ENCODE peak calls at places on chromosomes 12 and 14, in nine cellular contexts. T, C, A, L, Z, G, E, K and N are unnamed samples.

GRCh38 chr12:53952871-53953734 is 1.6 kb upstream of the HOXC12 start:
- DNase-seq in A (no peak), L (no peak), G (no peak), T (peak), K (no peak), E (no peak), Z (no peak), C (no peak), N (no peak)

GRCh38 chr12:109191621-109192250 is 75.3 kb downstream of the ACACB start:
- DNase-seq in C (no peak), Z (no peak), A (no peak), T (no peak), K (no peak), E (peak), G (no peak), L (peak), N (no peak)

GRCh38 chr12:78018146-78018910 is 187.6 kb downstream of the NAV3 start:
- DNase-seq in A (no peak), T (no peak), L (peak), G (no peak), C (peak), E (no peak), Z (peak), K (no peak), N (peak)

GRCh38 chr14:96139169-96139568 is 65.5 kb upstream of the BDKRB2 start:
- DNase-seq in Z (no peak), E (no peak), G (no peak), A (no peak), L (no peak), C (no peak), K (no peak), T (no peak), N (no peak)

GRCh38 chr12:28777603-28778365 is 371.3 kb upstream of the FAR2 start:
- DNase-seq in A (no peak), T (no peak), G (no peak), L (no peak), C (no peak), K (no peak), E (no peak), Z (no peak), N (no peak)

GRCh38 chr14:90489916-90490726 is 93.3 kb downstream of the CALM1 start:
- DNase-seq in G (no peak), A (no peak), Z (no peak), T (no peak), C (no peak), L (no peak), K (no peak), E (no peak), N (peak)

GRCh38 chr12:126726481-126727217 is 1540.3 kb upstream of the TMEM132C start:
- DNase-seq in A (no peak), C (no peak), Z (no peak), T (no peak), L (no peak), K (no peak), G (no peak), E (no peak), N (no peak)

GRCh38 chr14:105884808-105885281 is 358.5 kb downstream of the TMEM121 start:
- DNase-seq in A (no peak), K (no peak), G (no peak), C (no peak), E (no peak), T (peak), L (no peak), Z (no peak), N (no peak)

GRCh38 chr14:28300356-28300755 is 466.2 kb upstream of the FOXG1 start:
- DNase-seq in A (no peak), L (no peak), G (no peak), E (no peak), K (no peak), Z (peak), C (no peak), T (no peak), N (no peak)

GRCh38 chr12:57101892-57102695 is 9.1 kb downstream of the STAT6 start:
- DNase-seq in A (no peak), C (no peak), E (no peak), G (no peak), Z (no peak), L (no peak), K (no peak), T (no peak), N (no peak)

GRCh38 chr12:85784096-85784720 is 52.0 kb downstream of the RASSF9 start:
- DNase-seq in T (no peak), E (peak), K (no peak), Z (no peak), L (peak), A (no peak), C (no peak), G (no peak), N (no peak)

GRCh38 chr14:101068293-101068957 is 164.9 kb upstream of the RTL1 start:
- DNase-seq in Z (no peak), C (no peak), L (no peak), G (no peak), E (no peak), A (no peak), K (no peak), T (peak), N (no peak)

GRCh38 chr12:99024191-99024590 is 379.1 kb downstream of the APAF1 start:
- DNase-seq in K (no peak), L (no peak), T (no peak), Z (peak), A (no peak), G (no peak), C (no peak), E (no peak), N (no peak)

GRCh38 chr12:114384746-114385145 is 21.2 kb downstream of the TBX5 start:
- DNase-seq in A (no peak), K (peak), E (no peak), T (no peak), C (no peak), G (no peak), Z (no peak), L (peak), N (peak)

GRCh38 chr12:62372825-62373224 is 93.8 kb upstream of the MON2 start:
- DNase-seq in K (no peak), A (no peak), L (no peak), C (no peak), E (no peak), T (no peak), G (no peak), Z (no peak), N (no peak)

GRCh38 chr12:38159092-38159551 is 157.5 kb upstream of the ALG10B start:
- DNase-seq in L (no peak), T (no peak), C (no peak), G (no peak), Z (no peak), K (no peak), A (no peak), E (no peak), N (no peak)

GRCh38 chr12:58967551-58967950 is 47.2 kb upstream of the LRIG3 start:
- DNase-seq in L (peak), C (no peak), A (no peak), Z (no peak), K (no peak), T (no peak), E (no peak), G (no peak), N (peak)

GRCh38 chr14:40842816-40843215 is 763.9 kb upstream of the LRFN5 start:
- DNase-seq in E (no peak), Z (no peak), A (no peak), T (no peak), G (no peak), C (no peak), K (no peak), L (no peak), N (no peak)

GRCh38 chr14:82159624-82160023 is 626.0 kb upstream of the SEL1L start:
- DNase-seq in T (no peak), L (no peak), C (no peak), K (no peak), Z (no peak), G (no peak), A (no peak), E (no peak), N (no peak)

GRCh38 chr12:27802936-27803335 is 22.9 kb upstream of the MANSC4 start:
- DNase-seq in E (no peak), T (no peak), L (no peak), Z (no peak), K (no peak), A (no peak), C (no peak), G (no peak), N (no peak)

GRCh38 chr14:101001311-101002069 is 98.0 kb upstream of the RTL1 start:
- DNase-seq in T (no peak), K (no peak), A (no peak), L (peak), C (peak), Z (peak), E (peak), G (no peak), N (peak)

GRCh38 chr12:47755655-47756562 is 2.8 kb downstream of the RAPGEF3 start:
- DNase-seq in L (no peak), T (no peak), A (no peak), Z (no peak), G (no peak), E (no peak), K (no peak), C (no peak), N (no peak)

GRCh38 chr14:103294091-103294490 is 39.9 kb upstream of the EIF5 start:
- DNase-seq in L (no peak), Z (no peak), K (no peak), E (no peak), G (no peak), C (no peak), T (no peak), A (no peak), N (no peak)

GRCh38 chr14:20499108-20499507 is 6.2 kb upstream of the RNASE10 start:
- DNase-seq in Z (no peak), G (no peak), E (peak), C (no peak), L (no peak), T (no peak), A (no peak), K (no peak), N (no peak)

GRCh38 chr12:66693901-66694513 is 15.1 kb upstream of the GRIP1 start:
- DNase-seq in A (peak), T (no peak), L (peak), G (no peak), Z (peak), K (peak), E (peak), C (peak), N (peak)

GRCh38 chr14:68960123-68960522 is 19.0 kb downstream of the ACTN1 start:
- DNase-seq in T (no peak), G (no peak), L (no peak), C (no peak), E (no peak), A (no peak), K (no peak), Z (no peak), N (no peak)

GRCh38 chr12:107774349-107775029 is at the start of gene ASCL4:
- DNase-seq in Z (no peak), T (no peak), C (no peak), E (no peak), G (no peak), A (no peak), L (no peak), K (no peak), N (no peak)

GRCh38 chr12:49866859-49867579 is 24.1 kb upstream of the BCDIN3D start:
- DNase-seq in A (peak), C (peak), L (peak), E (peak), Z (peak), K (no peak), T (peak), G (peak), N (peak)
- H3K4me3 ChIP-seq in A (no peak), C (no peak), L (no peak), E (no peak), Z (no peak), K (no peak), T (no peak), G (no peak), N (no peak)

DNA sequence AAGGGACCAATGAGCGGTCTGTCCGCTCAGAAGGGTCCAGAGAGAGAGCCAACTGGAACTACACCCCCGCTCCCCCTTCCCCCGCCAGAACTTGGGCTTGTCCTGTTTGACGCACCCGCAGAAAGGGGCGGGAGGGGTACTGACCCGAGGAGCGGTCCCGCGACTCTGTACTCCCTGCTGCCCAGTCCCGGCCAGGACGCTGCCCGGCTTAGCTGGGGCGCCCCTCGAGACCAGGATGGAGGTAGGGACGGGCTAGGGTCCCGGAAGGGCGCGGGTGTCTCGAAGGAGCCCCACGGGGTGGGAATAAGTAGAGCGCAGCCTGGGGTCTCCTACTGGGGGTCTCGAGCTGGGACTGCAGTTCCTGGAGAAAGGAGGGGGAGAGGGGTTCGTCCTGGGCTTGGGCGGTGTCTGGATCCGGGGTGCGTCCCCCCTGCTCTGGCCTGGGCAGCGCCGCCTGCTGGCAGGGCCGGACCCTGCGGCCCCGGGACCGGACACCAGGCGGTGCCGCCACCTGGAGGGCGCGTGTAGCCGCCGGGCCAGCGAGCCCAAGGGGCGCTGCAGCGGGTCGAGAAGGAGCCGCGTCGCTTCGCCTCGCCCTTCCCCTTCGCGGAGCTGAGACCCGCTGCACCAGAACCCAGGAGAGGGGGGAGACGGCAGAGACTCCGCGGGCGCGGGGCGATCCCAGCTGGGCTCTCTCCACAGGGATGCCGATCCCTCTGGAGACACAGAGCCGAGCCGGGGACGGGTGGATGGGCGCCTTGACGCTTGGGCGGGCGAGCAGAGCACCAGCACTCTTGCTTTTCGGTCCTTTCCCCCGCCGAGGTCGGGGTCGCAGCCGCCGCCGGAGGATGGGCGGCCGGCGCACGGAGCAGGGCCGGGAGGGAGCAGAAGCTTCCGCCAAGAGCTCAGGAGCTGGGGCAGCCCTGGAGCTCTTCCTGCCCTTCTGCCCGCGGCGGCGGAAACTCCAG is 3.7 kb upstream of the CACNB3 start:
- DNase-seq in G (peak), Z (peak), T (peak), C (no peak), L (peak), K (peak), E (peak), A (peak), N (peak)
- TF ChIP-seq CTCF in G (peak), Z (peak), T (peak), C (peak), L (peak), K (peak), E (peak), A (peak), N (peak)

GRCh38 chr14:70887207-70888150 is 19.8 kb upstream of the PCNX1 start:
- DNase-seq in C (peak), A (no peak), G (no peak), K (no peak), L (peak), E (peak), Z (peak), T (no peak), N (peak)
- H3K4me3 ChIP-seq in C (peak), A (no peak), G (no peak), K (no peak), L (no peak), E (no peak), Z (no peak), T (no peak), N (no peak)

DNA sequence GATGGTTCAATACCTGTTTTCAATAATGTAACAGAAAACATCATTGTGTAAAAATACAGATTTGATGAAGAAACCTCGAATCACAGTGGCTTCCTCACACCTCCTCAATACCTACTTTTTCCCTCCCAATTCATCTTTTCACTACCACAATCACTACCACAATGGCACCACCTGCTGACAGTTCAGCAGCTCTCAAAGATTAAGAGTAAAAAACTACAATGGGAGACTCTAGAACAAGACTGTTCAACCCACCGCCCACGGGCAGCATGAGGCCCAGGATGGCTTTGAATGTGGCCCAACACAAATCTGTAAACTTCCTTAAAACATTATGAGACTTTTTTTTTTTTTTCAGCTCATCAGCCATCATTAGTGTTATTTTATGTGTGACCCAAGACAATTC is 15.2 kb downstream of the MED6 start:
- DNase-seq in Z (no peak), G (no peak), T (no peak), L (no peak), E (peak), K (no peak), C (no peak), A (no peak), N (no peak)
- TF ChIP-seq CTCF in Z (peak), G (no peak), T (no peak), L (no peak), E (no peak), K (no peak), C (peak), A (no peak), N (no peak)

GRCh38 chr12:124863409-124864325 is at the start of gene SCARB1:
- DNase-seq in E (peak), Z (peak), K (no peak), G (peak), A (peak), T (peak), L (peak), C (peak), N (peak)

GRCh38 chr12:124862768-124863408 is 776 bp downstream of the SCARB1 start:
- DNase-seq in K (no peak), A (no peak), L (peak), Z (no peak), E (peak), T (peak), C (no peak), G (no peak), N (peak)

GRCh38 chr12:124864326-124864752 is 675 bp upstream of the SCARB1 start:
- DNase-seq in C (no peak), G (no peak), A (no peak), K (no peak), T (peak), L (no peak), Z (no peak), E (no peak), N (no peak)

GRCh38 chr12:124861492-124861891 is 2.2 kb downstream of the SCARB1 start:
- DNase-seq in L (peak), K (no peak), C (no peak), G (peak), E (peak), Z (peak), T (peak), A (peak), N (peak)

GRCh38 chr12:124861898-124862676 is 1.6 kb downstream of the SCARB1 start:
- DNase-seq in C (no peak), T (no peak), L (no peak), A (no peak), G (no peak), K (no peak), E (no peak), Z (no peak), N (no peak)
- H3K4me3 ChIP-seq in C (no peak), T (no peak), L (no peak), A (peak), G (no peak), K (no peak), E (peak), Z (peak), N (no peak)

DNA sequence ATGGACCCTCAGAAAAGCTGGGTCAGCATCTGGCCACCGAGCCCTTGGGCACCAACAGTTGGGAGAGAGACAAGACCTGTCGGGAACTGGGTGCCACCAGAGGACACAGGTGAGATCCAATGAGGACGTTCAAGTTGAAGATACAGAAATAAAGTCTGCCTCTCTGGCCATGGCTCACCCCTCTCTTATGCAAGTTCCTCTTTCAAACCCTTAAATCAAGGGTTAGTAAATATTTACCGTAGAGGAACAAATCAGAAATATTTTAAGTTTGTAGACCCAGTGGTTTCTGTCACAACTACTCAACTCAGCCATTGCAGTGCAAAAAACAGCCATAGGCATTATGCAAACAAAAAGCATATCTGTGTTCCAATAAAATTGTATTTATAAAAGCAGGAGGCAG is 76.5 kb upstream of the HSPB8 start:
- DNase-seq in K (no peak), E (no peak), G (no peak), C (no peak), T (no peak), Z (no peak), L (no peak), A (no peak), N (no peak)
- TF ChIP-seq CTCF in K (no peak), E (no peak), G (no peak), C (no peak), T (no peak), Z (no peak), L (no peak), A (no peak), N (no peak)

GRCh38 chr12:116881325-116881866 is at the start of gene HRK:
- DNase-seq in T (no peak), C (no peak), Z (no peak), E (no peak), L (no peak), G (no peak), A (peak), K (no peak), N (no peak)
- H3K4me3 ChIP-seq in T (no peak), C (peak), Z (no peak), E (no peak), L (peak), G (peak), A (peak), K (peak), N (no peak)

GRCh38 chr12:4579305-4580097 is 17.5 kb downstream of the DYRK4 start:
- DNase-seq in G (no peak), A (no peak), Z (no peak), C (no peak), E (no peak), K (no peak), T (no peak), L (peak), N (peak)
- TF ChIP-seq CTCF in G (peak), A (peak), Z (peak), C (peak), E (no peak), K (peak), T (no peak), L (peak), N (peak)

DNA sequence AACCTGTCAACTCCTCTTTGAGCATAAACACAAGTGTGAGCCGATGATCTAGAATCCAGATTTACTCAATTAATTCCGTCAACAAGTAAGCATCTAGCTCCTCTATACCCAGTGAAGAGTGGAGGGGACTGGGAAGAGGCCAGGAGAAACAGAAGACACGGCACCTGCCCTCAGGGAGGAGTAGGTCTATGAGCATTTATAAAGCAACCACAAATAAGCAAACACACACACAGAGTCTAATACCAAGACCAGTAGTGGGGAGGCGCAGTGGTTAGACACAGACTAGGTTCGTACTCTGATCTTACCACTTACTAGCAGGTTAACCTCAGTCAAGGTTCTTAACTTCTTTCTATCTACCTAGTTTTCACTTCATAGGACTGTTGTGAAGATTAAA is 5.9 kb upstream of the FOXN3 start:
- DNase-seq in C (no peak), K (no peak), L (no peak), T (no peak), G (no peak), A (no peak), E (no peak), Z (no peak), N (no peak)
- H3K4me3 ChIP-seq in C (no peak), K (no peak), L (no peak), T (no peak), G (no peak), A (no peak), E (no peak), Z (no peak), N (no peak)